ENCODE peak calls at places on chromosomes 3 and 15, in seven cellular contexts. One of them, this sample, is unnamed.

GRCh38 chr15:52183562-52184173 is 7.5 kb downstream of the GNB5 start:
- DNase-seq in AG09319: no peak
- DNase-seq in upper lobe of left lung: no peak
- DNase-seq in mammary epithelial cell: no peak
- DNase-seq in fibroblast of pulmonary artery: peak; percentile 56
- DNase-seq in NB4: peak; percentile 25
- DNase-seq in left lung: no peak
- DNase-seq in this sample: no peak

GRCh38 chr3:45981321-45982038 is 14.1 kb downstream of the FYCO1 start:
- DNase-seq in AG09319: no peak
- DNase-seq in upper lobe of left lung: no peak
- DNase-seq in mammary epithelial cell: no peak
- DNase-seq in fibroblast of pulmonary artery: peak; percentile 31
- DNase-seq in NB4: peak; percentile 37
- DNase-seq in left lung: no peak
- DNase-seq in this sample: no peak

GRCh38 chr15:94042163-94042954 is 189.0 kb upstream of the MCTP2 start:
- DNase-seq in AG09319: no peak
- DNase-seq in upper lobe of left lung: no peak
- DNase-seq in mammary epithelial cell: no peak
- DNase-seq in fibroblast of pulmonary artery: peak; percentile 71
- DNase-seq in NB4: no peak
- DNase-seq in left lung: no peak
- DNase-seq in this sample: no peak

GRCh38 chr3:185351371-185351770 is 11.6 kb upstream of the MAP3K13 start:
- DNase-seq in AG09319: no peak
- DNase-seq in upper lobe of left lung: no peak
- DNase-seq in mammary epithelial cell: no peak
- DNase-seq in fibroblast of pulmonary artery: no peak
- DNase-seq in NB4: no peak
- DNase-seq in left lung: no peak
- DNase-seq in this sample: no peak

GRCh38 chr15:80455051-80455648 is 51.0 kb downstream of the ARNT2 start:
- DNase-seq in AG09319: no peak
- DNase-seq in upper lobe of left lung: no peak
- DNase-seq in mammary epithelial cell: peak; percentile 11
- DNase-seq in fibroblast of pulmonary artery: no peak
- DNase-seq in NB4: no peak
- DNase-seq in left lung: no peak
- DNase-seq in this sample: no peak

GRCh38 chr3:139758654-139759291 is 81.0 kb upstream of the NMNAT3 start:
- DNase-seq in AG09319: peak; percentile 24
- DNase-seq in upper lobe of left lung: no peak
- DNase-seq in mammary epithelial cell: no peak
- DNase-seq in fibroblast of pulmonary artery: peak; percentile 18
- DNase-seq in NB4: no peak
- DNase-seq in left lung: no peak
- DNase-seq in this sample: no peak

GRCh38 chr3:22887664-22888291 is 315.3 kb upstream of the UBE2E2 start:
- DNase-seq in AG09319: peak; percentile 0
- DNase-seq in upper lobe of left lung: no peak
- DNase-seq in mammary epithelial cell: peak; percentile 8
- DNase-seq in fibroblast of pulmonary artery: peak; percentile 61
- DNase-seq in NB4: peak; percentile 49
- DNase-seq in left lung: no peak
- DNase-seq in this sample: no peak

GRCh38 chr3:146065573-146066006 is 95.4 kb downstream of the PLOD2 start:
- DNase-seq in AG09319: peak; percentile 51
- DNase-seq in upper lobe of left lung: no peak
- DNase-seq in mammary epithelial cell: peak; percentile 24
- DNase-seq in fibroblast of pulmonary artery: peak; percentile 89
- DNase-seq in NB4: peak; percentile 52
- DNase-seq in left lung: no peak
- DNase-seq in this sample: no peak

GRCh38 chr15:55253580-55253979 is 36.0 kb downstream of the RAB27A start:
- DNase-seq in AG09319: peak; percentile 32
- DNase-seq in upper lobe of left lung: no peak
- DNase-seq in mammary epithelial cell: peak; percentile 73
- DNase-seq in fibroblast of pulmonary artery: peak; percentile 75
- DNase-seq in NB4: peak; percentile 55
- DNase-seq in left lung: no peak
- DNase-seq in this sample: no peak

GRCh38 chr3:24270204-24270671 is 224.4 kb downstream of the THRB start:
- DNase-seq in AG09319: no peak
- DNase-seq in upper lobe of left lung: no peak
- DNase-seq in mammary epithelial cell: peak; percentile 6
- DNase-seq in fibroblast of pulmonary artery: no peak
- DNase-seq in NB4: no peak
- DNase-seq in left lung: no peak
- DNase-seq in this sample: no peak

GRCh38 chr3:122745365-122746021 is 48.1 kb downstream of the HSPBAP1 start:
- DNase-seq in AG09319: no peak
- DNase-seq in upper lobe of left lung: no peak
- DNase-seq in mammary epithelial cell: peak; percentile 81
- DNase-seq in fibroblast of pulmonary artery: peak; percentile 69
- DNase-seq in NB4: no peak
- DNase-seq in left lung: no peak
- DNase-seq in this sample: no peak

GRCh38 chr3:177474652-177475051 is 277.4 kb upstream of the TBL1XR1 start:
- DNase-seq in AG09319: no peak
- DNase-seq in upper lobe of left lung: no peak
- DNase-seq in mammary epithelial cell: no peak
- DNase-seq in fibroblast of pulmonary artery: no peak
- DNase-seq in NB4: no peak
- DNase-seq in left lung: no peak
- DNase-seq in this sample: no peak

GRCh38 chr3:100102757-100103156 is 11.5 kb downstream of the FILIP1L start:
- DNase-seq in AG09319: no peak
- DNase-seq in upper lobe of left lung: no peak
- DNase-seq in mammary epithelial cell: no peak
- DNase-seq in fibroblast of pulmonary artery: no peak
- DNase-seq in NB4: no peak
- DNase-seq in left lung: no peak
- DNase-seq in this sample: no peak

GRCh38 chr3:88149146-88149515 is 628 bp upstream of the C3orf38 start:
- DNase-seq in AG09319: no peak
- DNase-seq in upper lobe of left lung: no peak
- DNase-seq in mammary epithelial cell: peak; percentile 51
- DNase-seq in fibroblast of pulmonary artery: no peak
- DNase-seq in NB4: peak; percentile 56
- DNase-seq in left lung: no peak
- DNase-seq in this sample: peak; percentile 16

GRCh38 chr15:96657096-96657495 is 326.6 kb downstream of the NR2F2 start:
- DNase-seq in AG09319: no peak
- DNase-seq in upper lobe of left lung: no peak
- DNase-seq in mammary epithelial cell: no peak
- DNase-seq in fibroblast of pulmonary artery: no peak
- DNase-seq in NB4: peak; percentile 18
- DNase-seq in left lung: no peak
- DNase-seq in this sample: no peak
- TF ChIP-seq CTCF in AG09319: no peak
- TF ChIP-seq CTCF in upper lobe of left lung: no peak
- TF ChIP-seq CTCF in mammary epithelial cell: no peak
- TF ChIP-seq CTCF in fibroblast of pulmonary artery: no peak
- TF ChIP-seq CTCF in NB4: peak; percentile 11
- TF ChIP-seq CTCF in left lung: no peak
- TF ChIP-seq CTCF in this sample: no peak

GRCh38 chr3:115922681-115923347 is 299.5 kb downstream of the GAP43 start:
- DNase-seq in AG09319: no peak
- DNase-seq in upper lobe of left lung: no peak
- DNase-seq in mammary epithelial cell: peak; percentile 24
- DNase-seq in fibroblast of pulmonary artery: peak; percentile 37
- DNase-seq in NB4: peak; percentile 12
- DNase-seq in left lung: no peak
- DNase-seq in this sample: no peak
- TF ChIP-seq CTCF in AG09319: peak; percentile 45
- TF ChIP-seq CTCF in upper lobe of left lung: no peak
- TF ChIP-seq CTCF in mammary epithelial cell: peak; percentile 58
- TF ChIP-seq CTCF in fibroblast of pulmonary artery: peak; percentile 55
- TF ChIP-seq CTCF in NB4: peak; percentile 33
- TF ChIP-seq CTCF in left lung: no peak
- TF ChIP-seq CTCF in this sample: no peak

DNA sequence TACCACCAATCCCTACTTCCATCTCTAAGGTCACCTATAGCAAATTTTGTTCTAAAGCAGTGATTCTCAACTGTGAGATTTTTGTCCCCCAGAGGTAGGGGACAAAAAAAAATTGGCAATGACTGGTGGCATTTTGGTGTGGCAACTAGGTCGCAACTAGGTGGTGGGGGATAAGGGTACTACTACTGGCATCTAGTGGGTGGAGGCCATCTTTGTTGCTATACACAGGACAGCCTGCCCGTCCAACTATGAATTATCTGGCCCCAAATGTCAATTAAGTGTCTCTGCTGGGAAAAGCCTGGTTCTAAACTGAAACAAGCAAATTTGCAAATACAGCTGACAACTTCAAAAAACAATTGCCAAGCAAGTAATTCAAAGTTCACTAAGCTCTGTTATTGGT is 1.4 kb downstream of the MTMR10 start:
- DNase-seq in AG09319: no peak
- DNase-seq in upper lobe of left lung: no peak
- DNase-seq in mammary epithelial cell: no peak
- DNase-seq in fibroblast of pulmonary artery: no peak
- DNase-seq in NB4: peak; percentile 22
- DNase-seq in left lung: no peak
- DNase-seq in this sample: no peak
- TF ChIP-seq CTCF in AG09319: no peak
- TF ChIP-seq CTCF in upper lobe of left lung: no peak
- TF ChIP-seq CTCF in mammary epithelial cell: no peak
- TF ChIP-seq CTCF in fibroblast of pulmonary artery: no peak
- TF ChIP-seq CTCF in NB4: no peak
- TF ChIP-seq CTCF in left lung: no peak
- TF ChIP-seq CTCF in this sample: no peak

DNA sequence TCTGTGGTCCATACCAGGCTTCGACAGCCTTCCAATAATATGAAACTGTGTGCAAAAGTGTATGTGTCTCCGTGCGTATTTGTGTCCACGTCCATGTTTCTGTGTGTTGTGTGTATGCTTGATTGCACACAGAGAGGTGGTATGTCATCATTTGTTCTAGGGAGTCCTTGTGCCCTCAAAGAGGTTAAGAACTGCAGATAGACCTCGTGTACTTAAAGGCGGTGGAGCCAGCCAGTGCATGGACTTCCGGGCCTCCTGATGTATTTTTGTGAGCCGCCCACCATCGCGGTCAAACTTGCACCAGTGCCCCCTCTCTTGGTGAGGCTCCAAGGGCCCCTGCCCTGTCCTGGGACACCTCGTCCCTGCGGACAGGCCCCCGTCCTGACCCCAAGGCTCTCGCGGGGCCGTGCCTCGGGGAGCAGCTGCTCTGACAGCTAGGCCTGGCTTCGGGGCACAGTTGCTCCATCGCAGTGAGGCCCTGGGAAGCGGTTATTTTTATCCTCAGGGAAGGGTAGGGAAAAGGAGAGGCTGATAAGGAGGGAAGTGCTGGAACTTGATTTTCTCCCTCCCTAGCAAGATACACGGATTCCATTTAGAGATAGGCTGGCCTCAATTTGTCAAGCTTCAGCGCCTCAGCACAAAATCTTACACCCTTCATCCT is 1.2 kb upstream of the RYK start:
- DNase-seq in AG09319: no peak
- DNase-seq in upper lobe of left lung: no peak
- DNase-seq in mammary epithelial cell: no peak
- DNase-seq in fibroblast of pulmonary artery: no peak
- DNase-seq in NB4: peak; percentile 24
- DNase-seq in left lung: no peak
- DNase-seq in this sample: no peak
- TF ChIP-seq CTCF in AG09319: no peak
- TF ChIP-seq CTCF in upper lobe of left lung: no peak
- TF ChIP-seq CTCF in mammary epithelial cell: no peak
- TF ChIP-seq CTCF in fibroblast of pulmonary artery: no peak
- TF ChIP-seq CTCF in NB4: no peak
- TF ChIP-seq CTCF in left lung: no peak
- TF ChIP-seq CTCF in this sample: no peak

GRCh38 chr15:50051344-50051743 is 67.7 kb downstream of the ATP8B4 start:
- DNase-seq in AG09319: no peak
- DNase-seq in upper lobe of left lung: no peak
- DNase-seq in mammary epithelial cell: no peak
- DNase-seq in fibroblast of pulmonary artery: no peak
- DNase-seq in NB4: no peak
- DNase-seq in left lung: no peak
- DNase-seq in this sample: no peak
- TF ChIP-seq CTCF in AG09319: no peak
- TF ChIP-seq CTCF in upper lobe of left lung: no peak
- TF ChIP-seq CTCF in mammary epithelial cell: no peak
- TF ChIP-seq CTCF in fibroblast of pulmonary artery: no peak
- TF ChIP-seq CTCF in NB4: no peak
- TF ChIP-seq CTCF in left lung: no peak
- TF ChIP-seq CTCF in this sample: no peak

This sample was measured in activated B cell treated with CpG ODN at 0.5 μM for 24 hours.